ENCODE peak calls at places on chromosomes 12 and 14, in nine cellular contexts. E, P, J, O, D, B, G, R and Y are unnamed samples.

GRCh38 chr14:93317836-93318807 is 14.7 kb downstream of the BTBD7 start:
- DNase-seq in E (no peak), P (no peak), J (peak; percentile 83), O (no peak), D (no peak), B (no peak), G (no peak), R (no peak), Y (no peak)

GRCh38 chr14:68784995-68785816 is 7.7 kb downstream of the ZFP36L1 start:
- DNase-seq in E (no peak), P (no peak), J (peak; percentile 74), O (no peak), D (no peak), B (no peak), G (no peak), R (no peak), Y (peak; percentile 61)

GRCh38 chr14:65686761-65687160 is 274.2 kb downstream of the FUT8 start:
- DNase-seq in E (no peak), P (no peak), J (peak; percentile 9), O (no peak), D (no peak), B (no peak), G (no peak), R (no peak), Y (no peak)

GRCh38 chr14:51327376-51327775 is 87.3 kb downstream of the TMX1 start:
- DNase-seq in E (no peak), P (no peak), J (peak; percentile 53), O (no peak), D (no peak), B (no peak), G (no peak), R (no peak), Y (no peak)

GRCh38 chr12:124423683-124424515 is 129.0 kb downstream of the RFLNA start:
- DNase-seq in E (no peak), P (no peak), J (no peak), O (no peak), D (no peak), B (no peak), G (no peak), R (no peak), Y (no peak)

GRCh38 chr12:106417926-106418910 is 60.7 kb downstream of the POLR3B start:
- DNase-seq in E (no peak), P (no peak), J (peak; percentile 91), O (no peak), D (no peak), B (no peak), G (no peak), R (no peak), Y (no peak)

GRCh38 chr12:22437031-22437806 is 102.7 kb upstream of the ST8SIA1 start:
- DNase-seq in E (no peak), P (no peak), J (no peak), O (peak; percentile 10), D (no peak), B (no peak), G (peak; percentile 92), R (no peak), Y (no peak)

GRCh38 chr12:127306604-127307215 is 960.3 kb upstream of the TMEM132C start:
- DNase-seq in E (no peak), P (no peak), J (no peak), O (no peak), D (no peak), B (no peak), G (no peak), R (no peak), Y (no peak)

GRCh38 chr12:19021646-19022045 is 107.9 kb upstream of the PLEKHA5 start:
- DNase-seq in E (no peak), P (no peak), J (no peak), O (no peak), D (no peak), B (no peak), G (no peak), R (no peak), Y (no peak)

GRCh38 chr12:65656904-65657351 is 167.4 kb upstream of the HMGA2 start:
- DNase-seq in E (no peak), P (no peak), J (peak; percentile 82), O (no peak), D (peak; percentile 94), B (no peak), G (no peak), R (no peak), Y (no peak)

GRCh38 chr12:104219908-104220404 is 4.4 kb downstream of the TXNRD1 start:
- DNase-seq in E (peak; percentile 59), P (no peak), J (no peak), O (peak; percentile 26), D (peak; percentile 34), B (peak; percentile 18), G (peak; percentile 57), R (no peak), Y (no peak)

GRCh38 chr12:54222609-54223008 is 33.8 kb upstream of the SMUG1 start:
- DNase-seq in E (no peak), P (no peak), J (peak; percentile 76), O (no peak), D (peak; percentile 93), B (no peak), G (no peak), R (no peak), Y (no peak)

GRCh38 chr12:54304187-54304810 is 3.5 kb upstream of the NFE2 start:
- DNase-seq in E (no peak), P (no peak), J (peak; percentile 87), O (peak; percentile 66), D (no peak), B (no peak), G (peak; percentile 45), R (peak; percentile 47), Y (peak; percentile 27)

GRCh38 chr14:95614335-95614734 is 71.9 kb upstream of the TCL1B start:
- DNase-seq in E (no peak), P (no peak), J (no peak), O (no peak), D (no peak), B (no peak), G (no peak), R (no peak), Y (no peak)

GRCh38 chr12:1919284-1919683 is 832 bp upstream of the CACNA2D4 start:
- DNase-seq in E (no peak), P (no peak), J (no peak), O (no peak), D (no peak), B (no peak), G (no peak), R (no peak), Y (peak; percentile 34)

GRCh38 chr14:101109981-101110728 is 206.6 kb upstream of the RTL1 start:
- DNase-seq in E (no peak), P (no peak), J (no peak), O (no peak), D (no peak), B (no peak), G (no peak), R (no peak), Y (no peak)

GRCh38 chr14:93045211-93045674 is 70.5 kb downstream of the ITPK1 start:
- DNase-seq in E (no peak), P (no peak), J (no peak), O (peak; percentile 50), D (no peak), B (no peak), G (peak; percentile 90), R (no peak), Y (no peak)

GRCh38 chr12:80189241-80189640 is 89.9 kb downstream of the OTOGL start:
- DNase-seq in E (no peak), P (no peak), J (peak; percentile 35), O (no peak), D (peak; percentile 66), B (no peak), G (no peak), R (no peak), Y (no peak)

GRCh38 chr12:40769846-40770245 is 77.6 kb downstream of the CNTN1 start:
- DNase-seq in E (no peak), P (no peak), J (no peak), O (no peak), D (no peak), B (no peak), G (no peak), R (no peak), Y (no peak)

GRCh38 chr12:116597886-116598285 is 38.7 kb downstream of the MAP1LC3B2 start:
- DNase-seq in E (no peak), P (no peak), J (no peak), O (no peak), D (no peak), B (no peak), G (no peak), R (no peak), Y (no peak)

GRCh38 chr12:116718578-116719454 is 19.1 kb downstream of the SPRING1 start:
- DNase-seq in E (no peak), P (no peak), J (peak; percentile 42), O (no peak), D (peak; percentile 14), B (no peak), G (no peak), R (no peak), Y (no peak)

GRCh38 chr12:56190695-56191155 is 1.4 kb upstream of the SMARCC2 start:
- DNase-seq in E (no peak), P (no peak), J (peak; percentile 51), O (no peak), D (no peak), B (no peak), G (no peak), R (no peak), Y (no peak)

GRCh38 chr12:52127683-52128450 is 48.4 kb downstream of the SMIM41 start:
- DNase-seq in E (no peak), P (no peak), J (no peak), O (no peak), D (no peak), B (no peak), G (no peak), R (no peak), Y (no peak)

GRCh38 chr12:116882742-116883141 is 1.5 kb upstream of the HRK start:
- DNase-seq in E (no peak), P (no peak), J (peak; percentile 54), O (peak; percentile 20), D (no peak), B (no peak), G (no peak), R (no peak), Y (no peak)

GRCh38 chr14:20671597-20672283 is 12.6 kb upstream of the RNASE4 start:
- DNase-seq in E (no peak), P (no peak), J (no peak), O (no peak), D (no peak), B (no peak), G (no peak), R (no peak), Y (no peak)

GRCh38 chr12:101594700-101595099 is at the start of gene MYBPC1:
- DNase-seq in E (no peak), P (no peak), J (no peak), O (no peak), D (no peak), B (no peak), G (peak; percentile 62), R (no peak), Y (no peak)